ENCODE peak calls at places on chromosomes 11 and 22, in ten cellular contexts. D is HCT116, S is SK-N-SH, X is HL-60, M is esophagus muscularis mucosa, K is prostate gland, J is breast epithelium, N is H1, A is GM23338, H is upper lobe of left lung. Q is an unnamed sample.

GRCh38 chr22:17772963-17773605 is 1.2 kb downstream of the BID start:
- DNase-seq in S (no peak), D (no peak), A (peak), H (peak), M (no peak), J (no peak), K (no peak), X (no peak), N (no peak), Q (peak)

GRCh38 chr22:48897638-48897954 is 930.1 kb downstream of the BRD1 start:
- DNase-seq in H (no peak), M (peak), J (no peak), A (no peak), D (no peak), K (no peak), N (no peak), S (no peak), X (no peak), Q (peak)

GRCh38 chr11:33618956-33619355 is 81.7 kb downstream of the C11orf91 start:
- DNase-seq in A (no peak), S (no peak), K (no peak), M (no peak), X (no peak), D (no peak), N (no peak), H (no peak), J (no peak), Q (no peak)

GRCh38 chr22:39316440-39317083 is 2.9 kb downstream of the RPL3 start:
- DNase-seq in M (no peak), X (peak), A (peak), D (peak), H (peak), S (peak), J (peak), N (peak), K (peak), Q (peak)

GRCh38 chr22:21779444-21779843 is 43.9 kb upstream of the YPEL1 start:
- DNase-seq in N (no peak), K (no peak), H (no peak), S (no peak), M (no peak), J (no peak), A (no peak), D (no peak), X (no peak), Q (no peak)

GRCh38 chr11:27292642-27293020 is 70.4 kb downstream of the CCDC34 start:
- DNase-seq in H (no peak), X (no peak), J (no peak), K (no peak), S (no peak), N (no peak), A (no peak), D (no peak), M (no peak), Q (no peak)

GRCh38 chr22:39967103-39967829 is 7.1 kb downstream of the TMA7B start:
- DNase-seq in X (no peak), S (peak), M (no peak), K (peak), H (no peak), N (no peak), D (no peak), J (no peak), A (no peak), Q (no peak)

GRCh38 chr11:45280449-45280848 is 5.7 kb downstream of the SYT13 start:
- DNase-seq in K (no peak), D (no peak), S (no peak), H (no peak), A (no peak), X (no peak), M (no peak), N (no peak), J (no peak), Q (no peak)

GRCh38 chr11:46315783-46316563 is 31.3 kb upstream of the DGKZ start:
- DNase-seq in D (no peak), X (no peak), N (no peak), M (no peak), J (no peak), A (no peak), K (no peak), S (no peak), H (no peak), Q (no peak)

GRCh38 chr11:20243974-20244373 is 83.7 kb upstream of the DBX1 start:
- DNase-seq in M (no peak), X (no peak), K (no peak), J (no peak), A (no peak), S (no peak), N (no peak), D (no peak), H (no peak), Q (no peak)

GRCh38 chr11:128297111-128297651 is 290.2 kb downstream of the ETS1 start:
- DNase-seq in A (no peak), M (no peak), J (no peak), N (no peak), X (no peak), D (no peak), S (no peak), K (no peak), H (no peak), Q (no peak)

GRCh38 chr11:120694706-120695105 is 183.2 kb downstream of the GRIK4 start:
- DNase-seq in N (no peak), K (no peak), D (no peak), S (no peak), A (no peak), H (no peak), M (no peak), X (no peak), J (no peak), Q (no peak)

GRCh38 chr11:120695426-120695825 is 183.9 kb downstream of the GRIK4 start:
- DNase-seq in S (no peak), A (no peak), D (no peak), J (no peak), N (no peak), M (no peak), X (no peak), K (no peak), H (no peak), Q (no peak)

GRCh38 chr11:120698918-120699317 is 187.4 kb downstream of the GRIK4 start:
- DNase-seq in D (no peak), A (no peak), M (no peak), H (no peak), X (no peak), N (no peak), S (no peak), J (no peak), K (no peak), Q (no peak)

DNA sequence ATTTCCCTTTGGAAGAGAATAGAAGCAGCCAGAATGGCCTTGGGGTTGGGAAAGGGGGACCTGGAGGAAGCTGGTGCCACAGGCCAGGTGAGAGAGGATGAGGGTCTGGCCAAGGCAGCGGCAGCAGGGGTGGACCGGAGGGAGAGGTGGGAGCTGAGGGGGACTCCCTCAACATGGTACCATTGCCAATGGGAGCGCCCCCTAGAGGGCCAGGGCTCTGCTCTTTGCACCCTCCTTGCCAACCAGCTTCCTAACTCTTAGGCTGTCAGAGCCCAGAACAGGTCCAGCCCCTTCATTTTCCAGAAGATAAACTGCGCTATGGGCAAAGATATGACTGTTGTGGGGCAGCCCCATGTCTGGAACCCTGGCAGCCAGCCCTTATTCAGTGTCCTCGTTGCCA is 185.0 kb downstream of the GRIK4 start:
- DNase-seq in S (no peak), J (no peak), K (no peak), H (no peak), N (peak), D (no peak), A (peak), M (no peak), X (no peak), Q (no peak)
- TF ChIP-seq CTCF in S (peak), J (no peak), K (no peak), H (no peak), N (peak), D (peak), A (peak), M (no peak), X (no peak), Q (no peak)

DNA sequence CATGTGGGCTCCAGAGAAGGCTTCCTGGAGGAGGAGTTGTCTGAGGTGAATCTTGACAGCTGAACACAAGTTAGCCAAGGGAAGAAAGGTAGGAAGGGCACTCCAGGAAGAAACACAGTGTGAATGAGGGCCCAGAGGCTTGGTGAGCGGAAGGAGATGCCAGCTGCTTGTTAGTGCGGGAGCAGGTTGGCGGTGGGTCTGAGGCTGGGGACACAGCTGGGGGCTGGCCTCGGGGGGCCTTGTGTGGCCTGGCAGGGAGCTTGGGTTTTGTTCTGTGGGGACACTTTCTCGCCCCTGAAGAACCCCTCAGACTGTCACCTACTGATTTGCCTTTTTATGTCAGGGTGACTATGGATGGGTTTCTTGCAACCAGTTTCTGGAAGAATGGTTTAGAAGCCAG is 160.0 kb downstream of the ST3GAL4 start:
- DNase-seq in S (no peak), J (no peak), H (no peak), D (no peak), X (no peak), K (no peak), A (no peak), N (no peak), M (no peak), Q (peak)
- H3K4me3 ChIP-seq in S (no peak), J (no peak), H (no peak), D (no peak), X (no peak), K (no peak), A (no peak), N (no peak), M (no peak), Q (no peak)

GRCh38 chr22:36384766-36385400 is 2.9 kb downstream of the MYH9 start:
- DNase-seq in A (peak), X (no peak), M (no peak), S (peak), N (no peak), D (no peak), H (no peak), K (no peak), J (no peak), Q (no peak)
- TF ChIP-seq POLR2AphosphoS5 in A (no peak), X (no peak), M (peak), S (no peak), N (peak), D (peak), H (peak), K (peak), J (peak), Q (peak)

GRCh38 chr11:12235549-12235944 is 125.2 kb downstream of the MICAL2 start:
- DNase-seq in M (no peak), D (no peak), A (no peak), J (no peak), H (no peak), S (no peak), K (no peak), N (no peak), X (no peak), Q (no peak)
- TF ChIP-seq CTCF in M (no peak), D (peak), A (no peak), J (no peak), H (no peak), S (no peak), K (no peak), N (peak), X (no peak), Q (no peak)

GRCh38 chr22:27802389-27803079 is 978 bp upstream of the MN1 start:
- DNase-seq in H (no peak), D (no peak), J (no peak), S (no peak), A (no peak), M (no peak), K (no peak), N (no peak), X (no peak), Q (no peak)
- H3K4me3 ChIP-seq in H (peak), D (peak), J (peak), S (peak), A (peak), M (peak), K (peak), N (peak), X (no peak), Q (peak)

GRCh38 chr11:3357302-3357701 is 21.6 kb downstream of the ZNF195 start:
- DNase-seq in H (no peak), D (no peak), A (no peak), N (no peak), M (no peak), K (no peak), J (no peak), X (no peak), S (no peak), Q (no peak)
- TF ChIP-seq POLR2AphosphoS5 in H (no peak), D (no peak), A (no peak), N (no peak), M (no peak), K (no peak), J (no peak), X (no peak), S (no peak), Q (no peak)

DNA sequence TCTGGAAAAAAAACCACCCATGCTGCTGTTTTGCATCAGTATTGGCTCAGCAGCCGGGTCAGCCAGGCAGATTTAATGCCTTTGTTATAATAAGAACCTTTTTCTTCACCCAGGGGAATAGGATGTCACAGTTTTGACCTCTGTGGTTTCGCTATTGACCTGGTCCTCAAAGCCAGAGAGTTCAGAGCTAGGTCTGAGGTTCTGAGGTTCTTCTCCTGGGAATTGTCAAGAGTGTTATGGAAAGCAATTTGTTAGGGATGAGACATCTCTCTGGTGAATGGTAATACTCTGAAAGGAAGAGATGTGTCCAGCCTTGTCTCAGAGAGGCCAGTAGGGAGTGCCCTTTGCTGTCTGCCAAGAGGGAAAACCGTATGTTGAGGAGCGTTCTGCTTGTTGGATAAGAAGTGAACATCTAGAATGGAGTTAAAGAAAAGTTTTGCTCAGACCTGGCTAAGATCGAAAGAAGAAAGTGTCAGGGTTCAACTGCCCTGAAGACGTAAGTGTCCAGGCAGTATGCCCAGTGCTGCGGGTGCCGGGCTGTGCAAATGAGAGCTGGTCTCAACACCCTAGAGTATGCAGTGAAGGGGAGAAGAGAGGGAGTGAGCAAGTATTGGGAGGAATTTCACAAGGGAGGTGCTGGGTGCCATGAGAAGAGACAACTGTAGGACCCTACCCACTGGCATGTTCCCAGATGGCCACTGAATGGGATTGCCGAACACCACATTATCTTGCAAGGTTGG is 150.9 kb upstream of the TTC12 start:
- DNase-seq in M (no peak), J (no peak), S (no peak), A (no peak), H (no peak), N (no peak), K (no peak), X (no peak), D (no peak), Q (no peak)
- TF ChIP-seq CTCF in M (no peak), J (no peak), S (no peak), A (no peak), H (no peak), N (peak), K (no peak), X (no peak), D (no peak), Q (no peak)

GRCh38 chr11:118340437-118340836 is 2.1 kb downstream of the CD3D start:
- DNase-seq in X (no peak), K (no peak), J (no peak), D (no peak), H (no peak), S (no peak), M (no peak), N (no peak), A (no peak), Q (no peak)

GRCh38 chr11:118343981-118344521 is at the start of gene CD3G:
- DNase-seq in J (no peak), N (no peak), M (peak), K (no peak), A (no peak), H (no peak), D (no peak), X (no peak), S (no peak), Q (peak)

GRCh38 chr11:118341749-118342489 is 586 bp downstream of the CD3D start:
- DNase-seq in A (no peak), S (no peak), N (no peak), X (no peak), K (no peak), H (no peak), M (peak), D (no peak), J (no peak), Q (no peak)

GRCh38 chr11:118343248-118343647 is 743 bp upstream of the CD3D start:
- DNase-seq in D (no peak), X (no peak), H (no peak), S (no peak), A (no peak), M (peak), N (no peak), J (no peak), K (no peak), Q (no peak)

DNA sequence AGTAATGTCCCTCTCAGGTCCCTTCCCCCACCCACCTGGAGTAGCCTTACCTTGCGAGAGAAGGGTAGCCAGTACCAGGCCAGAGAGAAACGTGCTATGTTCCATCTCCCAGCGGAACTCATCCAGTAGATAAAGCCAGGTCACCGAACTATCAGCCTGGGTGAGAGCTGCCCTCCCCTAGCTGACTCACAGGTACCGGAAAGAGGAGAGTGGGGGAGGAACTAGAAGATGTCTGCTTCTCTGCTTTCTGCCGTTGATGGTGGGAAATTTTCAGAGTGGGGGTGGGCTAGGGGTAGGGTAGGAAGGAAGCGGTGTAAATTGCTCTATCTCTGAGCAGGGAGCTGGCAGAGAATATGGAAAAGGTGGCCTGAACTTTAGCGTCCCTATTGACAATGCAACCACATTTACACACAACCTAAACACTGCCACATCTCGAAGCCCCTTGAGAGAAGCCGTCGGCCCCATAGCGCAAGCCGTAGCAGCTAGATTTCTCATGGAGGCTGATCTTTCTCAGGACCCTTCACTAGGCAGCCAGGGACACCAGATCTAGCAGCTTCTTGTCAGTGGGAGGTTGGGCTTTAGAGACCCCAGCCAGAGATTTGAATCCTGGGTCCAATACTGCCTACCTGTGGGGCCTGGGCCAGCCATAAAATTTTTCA is at the start of gene CD3D:
- DNase-seq in S (no peak), K (no peak), N (no peak), J (no peak), A (peak), H (no peak), D (no peak), X (no peak), M (no peak), Q (no peak)
- H3K4me3 ChIP-seq in S (no peak), K (no peak), N (no peak), J (peak), A (no peak), H (peak), D (no peak), X (no peak), M (no peak), Q (peak)

GRCh38 chr11:47417712-47418111 is 8.5 kb downstream of the PSMC3 start:
- DNase-seq in A (no peak), X (no peak), J (no peak), D (no peak), M (no peak), S (no peak), K (no peak), H (no peak), N (no peak), Q (no peak)
- TF ChIP-seq POLR2AphosphoS5 in A (peak), X (no peak), J (no peak), D (no peak), M (no peak), S (no peak), K (no peak), H (no peak), N (peak), Q (peak)

GRCh38 chr11:3051435-3052108 is 5.7 kb downstream of the CARS1 start:
- DNase-seq in K (no peak), N (no peak), J (no peak), H (no peak), D (no peak), X (no peak), M (no peak), S (no peak), A (no peak), Q (peak)

GRCh38 chr11:3052109-3052479 is 5.1 kb downstream of the CARS1 start:
- DNase-seq in K (no peak), J (no peak), H (no peak), N (no peak), M (no peak), A (no peak), X (no peak), S (peak), D (no peak), Q (no peak)

GRCh38 chr11:3050386-3051325 is 6.6 kb downstream of the CARS1 start:
- DNase-seq in D (no peak), M (no peak), S (no peak), N (no peak), K (no peak), J (no peak), A (no peak), X (no peak), H (no peak), Q (peak)

GRCh38 chr11:3047637-3048036 is 9.6 kb downstream of the CARS1 start:
- DNase-seq in X (no peak), K (no peak), J (no peak), S (no peak), N (no peak), M (no peak), A (no peak), H (no peak), D (no peak), Q (no peak)

DNA sequence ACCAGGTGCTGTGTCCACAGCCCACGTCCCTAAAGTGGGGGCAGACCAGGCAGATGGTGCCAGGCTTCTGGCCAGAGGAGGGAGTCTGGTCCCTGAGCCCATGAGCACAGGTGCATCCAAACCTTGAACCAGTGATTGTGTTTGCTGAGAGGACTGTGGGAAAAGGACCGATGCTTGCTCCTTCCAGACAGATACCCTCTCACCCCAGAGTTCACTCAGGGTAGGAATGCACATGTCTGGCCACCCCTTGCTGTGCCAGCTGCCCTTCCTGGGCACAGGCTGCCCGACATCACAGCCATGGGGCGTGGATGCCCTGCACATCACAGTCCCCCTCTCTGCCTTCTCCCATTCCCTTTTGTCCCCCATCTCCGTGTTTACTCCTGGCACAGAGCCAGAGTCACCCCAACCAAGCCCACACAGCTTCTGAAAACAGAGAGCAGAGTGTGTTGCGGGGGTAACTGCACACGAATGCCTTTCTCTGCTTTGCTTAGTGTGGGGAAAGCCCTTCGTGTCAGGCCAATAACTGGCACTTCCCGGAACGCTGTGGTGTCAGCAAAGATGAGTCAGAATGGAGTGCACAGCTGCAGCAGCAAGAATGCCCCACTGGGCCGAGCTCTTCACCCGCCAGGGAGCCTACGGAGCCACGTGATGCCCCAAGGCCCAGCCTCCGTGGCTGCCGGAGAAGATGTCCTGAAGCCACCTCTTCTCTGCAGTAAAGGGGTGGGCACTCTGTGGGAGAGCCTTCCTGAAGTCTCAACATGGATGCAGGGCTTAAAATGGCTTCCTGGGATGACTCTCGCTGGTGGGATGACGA is 7.6 kb downstream of the CARS1 start:
- DNase-seq in S (peak), A (no peak), J (peak), M (no peak), D (peak), K (peak), X (peak), H (peak), N (no peak), Q (peak)
- TF ChIP-seq CTCF in S (peak), A (no peak), J (no peak), M (peak), D (peak), K (no peak), X (peak), H (no peak), N (no peak), Q (peak)